ENCODE peak calls at places on chromosomes 7 and 10, in six cellular contexts. D is endothelial cell of umbilical vein, H is fibroblast of lung, U is HCT116, B is mesendoderm, Q is neural progenitor cell. E is an unnamed sample.

GRCh38 chr10:25026463-25026862 is 10.1 kb downstream of the THNSL1 start:
- DNase-seq in D (peak; percentile 49), H (peak; percentile 7), U (no peak), B (peak; percentile 2), Q (no peak), E (no peak)

GRCh38 chr10:101969496-101969895 is 86.5 kb downstream of the ARMH3 start:
- DNase-seq in D (no peak), H (no peak), U (no peak), B (no peak), Q (no peak), E (no peak)

GRCh38 chr7:40306596-40306995 is 171.8 kb downstream of the SUGCT start:
- DNase-seq in D (peak; percentile 69), H (peak; percentile 46), U (no peak), B (no peak), Q (no peak), E (no peak)

GRCh38 chr10:75705426-75705825 is 274.0 kb downstream of the LRMDA start:
- DNase-seq in D (no peak), H (no peak), U (no peak), B (no peak), Q (no peak), E (no peak)

GRCh38 chr7:17142831-17143541 is 155.5 kb upstream of the AHR start:
- DNase-seq in D (peak; percentile 38), H (peak; percentile 45), U (no peak), B (no peak), Q (no peak), E (no peak)

GRCh38 chr7:100349757-100350156 is 8.2 kb upstream of the PILRB start:
- DNase-seq in D (no peak), H (no peak), U (no peak), B (no peak), Q (no peak), E (no peak)

GRCh38 chr10:89651916-89652573 is 7.0 kb upstream of the PANK1 start:
- DNase-seq in D (no peak), H (no peak), U (no peak), B (no peak), Q (no peak), E (no peak)

GRCh38 chr10:132140167-132140925 is 46.4 kb upstream of the DPYSL4 start:
- DNase-seq in D (no peak), H (no peak), U (no peak), B (no peak), Q (no peak), E (no peak)

GRCh38 chr10:120011359-120012132 is 119.0 kb downstream of the SEC23IP start:
- DNase-seq in D (no peak), H (no peak), U (no peak), B (peak; percentile 65), Q (peak; percentile 74), E (no peak)
- H3K9ac ChIP-seq in D (no peak overlapping the region), H (no peak overlapping the region), U (no peak overlapping the region), B (no peak overlapping the region), Q (no peak overlapping the region), E (no peak overlapping the region)

DNA sequence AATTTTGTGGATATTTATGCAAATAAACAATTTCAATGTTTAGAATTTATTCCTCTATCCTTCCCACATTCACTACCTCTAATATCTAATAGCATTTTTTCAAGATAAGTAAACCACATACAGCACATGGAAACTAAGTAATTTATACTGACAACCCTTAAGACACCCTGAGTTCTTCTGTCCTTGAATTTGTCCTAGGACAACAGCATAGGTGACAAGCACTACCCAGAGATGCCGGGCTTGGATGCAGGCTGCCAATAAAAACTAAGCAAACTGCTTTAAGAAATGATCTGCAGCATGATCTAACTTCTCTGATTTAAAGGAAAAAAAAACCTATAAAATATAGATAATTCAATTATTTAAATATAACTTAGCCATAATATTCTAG is 22.7 kb downstream of the NT5C3A start:
- DNase-seq in D (no peak), H (no peak), U (no peak), B (no peak), Q (no peak), E (no peak)
- H3K79me2 ChIP-seq in D (peaks cover 73% of the 10 kb centered on the region), H (peaks cover 58% of the 10 kb centered on the region), U (peaks cover 98% of the 10 kb centered on the region), B (peaks cover 11% of the 10 kb centered on the region), Q (peaks cover 95% of the 10 kb centered on the region), E (peaks cover 95% of the 10 kb centered on the region)

GRCh38 chr7:149130572-149131198 is 4.6 kb upstream of the ZNF425 start:
- DNase-seq in D (no peak), H (no peak), U (no peak), B (no peak), Q (no peak), E (no peak)

GRCh38 chr7:149126662-149127321 is 668 bp upstream of the ZNF425 start:
- DNase-seq in D (peak; percentile 58), H (no peak), U (no peak), B (peak; percentile 56), Q (peak; percentile 30), E (peak; percentile 81)

GRCh38 chr7:149125864-149126661 is at the start of gene ZNF425:
- DNase-seq in D (peak; percentile 93), H (peak; percentile 91), U (peak; percentile 85), B (peak; percentile 96), Q (peak; percentile 96), E (peak; percentile 98)

GRCh38 chr7:149125189-149125863 is 798 bp downstream of the ZNF425 start:
- DNase-seq in D (no peak), H (peak; percentile 15), U (no peak), B (peak; percentile 52), Q (no peak), E (peak; percentile 63)
- H3K9ac ChIP-seq in D (peak overlapping the region; percentile 54), H (peak overlapping the region; percentile 93), U (peak overlapping the region; percentile 91), B (peak overlapping the region; percentile 99), Q (peak overlapping the region; percentile 85), E (peak overlapping the region; percentile 98)

GRCh38 chr10:96924861-96925260 is 92.8 kb downstream of the LCOR start:
- DNase-seq in D (no peak), H (no peak), U (no peak), B (no peak), Q (no peak), E (no peak)

GRCh38 chr10:96935148-96935547 is 103.0 kb downstream of the LCOR start:
- DNase-seq in D (no peak), H (no peak), U (no peak), B (no peak), Q (no peak), E (no peak)

GRCh38 chr10:96935810-96936209 is 103.7 kb downstream of the LCOR start:
- DNase-seq in D (no peak), H (no peak), U (no peak), B (no peak), Q (no peak), E (no peak)

GRCh38 chr10:96930469-96930868 is 98.4 kb downstream of the LCOR start:
- DNase-seq in D (no peak), H (no peak), U (no peak), B (no peak), Q (no peak), E (no peak)
- H3K79me2 ChIP-seq in D (peaks cover 26% of the 10 kb centered on the region), H (peaks cover 10% of the 10 kb centered on the region), U (peaks cover 17% of the 10 kb centered on the region), B (no peaks in the 10 kb centered on the region), Q (peaks cover 81% of the 10 kb centered on the region), E (peaks cover 77% of the 10 kb centered on the region)

GRCh38 chr10:691216-691615 is 1.7 kb upstream of the DIP2C start:
- DNase-seq in D (no peak), H (no peak), U (no peak), B (no peak), Q (no peak), E (no peak)

GRCh38 chr10:688621-689426 is 644 bp downstream of the DIP2C start:
- DNase-seq in D (peak; percentile 30), H (peak; percentile 59), U (no peak), B (peak; percentile 56), Q (peak; percentile 76), E (no peak)

GRCh38 chr10:688287-688620 is 1.2 kb downstream of the DIP2C start:
- DNase-seq in D (no peak), H (no peak), U (no peak), B (no peak), Q (no peak), E (no peak)

GRCh38 chr10:689433-690226 is at the start of gene DIP2C:
- DNase-seq in D (peak; percentile 41), H (peak; percentile 76), U (peak; percentile 16), B (peak; percentile 70), Q (peak; percentile 94), E (no peak)

DNA sequence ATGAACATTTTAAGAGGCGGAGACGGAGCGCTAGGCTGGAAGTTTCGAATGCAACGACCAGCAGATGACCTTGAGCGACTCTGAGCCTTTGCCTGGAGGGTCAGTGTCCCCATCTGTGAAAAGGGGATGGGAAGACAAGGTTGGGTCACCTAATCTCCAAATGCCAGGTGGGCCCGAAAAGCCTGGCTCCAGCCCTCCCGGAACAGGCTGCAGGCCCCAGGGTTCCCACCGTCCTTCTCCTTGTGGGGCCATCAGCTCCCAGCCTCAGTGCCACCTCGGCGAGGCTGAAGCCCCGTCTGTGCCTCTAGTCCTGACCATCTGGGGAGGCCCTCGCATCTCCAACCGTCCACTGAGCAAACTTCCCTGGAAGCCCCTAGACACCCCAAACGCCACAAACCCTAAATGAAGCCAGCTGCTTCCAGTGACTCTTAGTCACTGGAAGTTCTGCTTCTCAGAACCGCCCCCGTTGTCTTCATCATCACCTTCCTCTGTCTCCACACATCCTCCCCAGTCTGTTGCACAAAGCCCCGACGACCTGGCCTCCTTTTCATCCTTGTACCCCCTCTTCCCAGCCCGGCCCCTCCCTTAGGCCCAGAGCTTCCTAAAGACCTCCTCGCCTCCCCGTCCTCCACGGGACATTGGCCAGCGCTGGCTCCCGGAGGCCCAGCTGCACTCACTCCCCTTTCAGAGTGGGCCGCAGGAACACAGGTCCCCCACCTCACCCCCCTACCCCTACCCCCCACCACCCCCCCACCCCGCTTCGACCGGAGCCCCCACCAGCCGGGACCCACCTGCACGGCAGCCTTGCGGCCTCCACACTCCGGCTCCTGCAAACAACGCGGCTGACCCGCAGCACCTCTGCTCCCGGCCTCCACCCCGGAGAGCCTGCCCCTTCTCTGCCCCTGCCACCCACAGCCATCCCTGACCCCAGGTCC is 1.0 kb upstream of the DIP2C start:
- DNase-seq in D (no peak), H (no peak), U (no peak), B (no peak), Q (no peak), E (no peak)
- H3K9ac ChIP-seq in D (peak overlapping the region; percentile 1), H (peak overlapping the region; percentile 58), U (peak overlapping the region; percentile 30), B (peak overlapping the region; percentile 63), Q (no peak overlapping the region), E (no peak overlapping the region)

GRCh38 chr7:133029463-133029862 is 52.4 kb downstream of the CHCHD3 start:
- DNase-seq in D (no peak), H (no peak), U (no peak), B (no peak), Q (no peak), E (no peak)
- H3K79me2 ChIP-seq in D (peaks cover 18% of the 10 kb centered on the region), H (no peaks in the 10 kb centered on the region), U (peaks cover 26% of the 10 kb centered on the region), B (no peaks in the 10 kb centered on the region), Q (peaks cover 84% of the 10 kb centered on the region), E (peaks cover 94% of the 10 kb centered on the region)

DNA sequence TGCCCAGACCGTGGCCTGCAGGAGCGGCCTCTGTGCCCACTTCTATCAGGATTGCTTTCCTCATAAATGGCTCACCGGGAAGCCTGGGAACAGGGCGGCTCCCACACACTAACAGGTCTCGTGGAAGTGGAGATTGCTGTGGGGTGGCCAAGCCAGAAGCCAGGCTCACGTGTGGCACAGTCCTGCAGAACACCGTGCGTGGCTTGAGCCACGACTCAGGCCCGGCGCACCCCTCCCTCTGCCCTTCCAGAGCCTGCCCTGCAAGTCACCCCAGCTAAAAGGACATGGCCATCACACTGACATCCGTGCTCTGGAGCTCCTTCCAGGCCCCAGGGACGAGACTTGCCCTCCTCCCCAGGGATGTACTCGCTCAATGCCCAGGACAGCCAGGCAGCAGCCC is 7.0 kb downstream of the GPER1 start:
- DNase-seq in D (no peak), H (no peak), U (no peak), B (no peak), Q (no peak), E (no peak)
- H3K9ac ChIP-seq in D (no peak overlapping the region), H (no peak overlapping the region), U (no peak overlapping the region), B (no peak overlapping the region), Q (no peak overlapping the region), E (no peak overlapping the region)

E was measured in Karpas-422.